ENCODE peak calls at places on chromosome 20, in six cellular contexts. J is cardiac muscle cell; N is stimulated activated CD4-positive, alpha-beta T cell treated with anti-CD3 and anti-CD28 coated beads, Interleukin-1b, Interleukin-23, amount 100 ng/mL, for 24 hours; H is psoas muscle; L is activated CD4-positive, alpha-beta T cell treated with anti-CD3 and anti-CD28 coated beads for 24 hours; I is AG08395. O is an unnamed sample.

GRCh38 chr20:25196701-25197120 is 1.2 kb downstream of the ENTPD6 start:
- DNase-seq in J (no peak), I (no peak), H (no peak), N (no peak), L (no peak), O (no peak)

GRCh38 chr20:53918949-53919361 is 151.4 kb downstream of the BCAS1 start:
- DNase-seq in L (no peak), J (no peak), N (no peak), H (no peak), I (no peak), O (peak; percentile 64)

GRCh38 chr20:1326031-1326930 is 2.7 kb downstream of the SDCBP2 start:
- DNase-seq in N (no peak), H (peak; percentile 41), J (peak; percentile 68), L (no peak), I (peak; percentile 32), O (no peak)

GRCh38 chr20:35561268-35561667 is 19.4 kb downstream of the ERGIC3 start:
- DNase-seq in J (peak; percentile 40), H (no peak), I (peak; percentile 78), L (no peak), N (no peak), O (peak; percentile 79)

GRCh38 chr20:37351689-37352610 is 6.0 kb downstream of the SRC start:
- DNase-seq in L (no peak), N (no peak), H (no peak), J (no peak), I (no peak), O (peak; percentile 39)

GRCh38 chr20:49424536-49424935 is 57.9 kb downstream of the KCNB1 start:
- DNase-seq in N (no peak), I (no peak), H (peak; percentile 29), J (no peak), L (no peak), O (no peak)

GRCh38 chr20:59821201-59821600 is 112.2 kb downstream of the SYCP2 start:
- DNase-seq in J (no peak), L (no peak), I (no peak), H (no peak), N (no peak), O (no peak)

GRCh38 chr20:6768228-6769185 is 1.0 kb downstream of the BMP2 start:
- DNase-seq in L (no peak), H (peak; percentile 41), J (peak; percentile 39), I (no peak), N (no peak), O (peak; percentile 46)

GRCh38 chr20:56371977-56372376 is 13.2 kb downstream of the FAM210B start:
- DNase-seq in H (no peak), L (no peak), N (no peak), J (no peak), I (no peak), O (no peak)

GRCh38 chr20:8187740-8188139 is 55.7 kb downstream of the PLCB1 start:
- DNase-seq in L (no peak), J (peak; percentile 65), I (no peak), H (no peak), N (no peak), O (no peak)

GRCh38 chr20:19376451-19376971 is 164.1 kb downstream of the SLC24A3 start:
- DNase-seq in L (no peak), H (no peak), I (no peak), N (no peak), J (no peak), O (no peak)

GRCh38 chr20:4230651-4231050 is 215.3 kb upstream of the RNF24 start:
- DNase-seq in J (peak; percentile 43), N (no peak), L (no peak), H (no peak), I (no peak), O (no peak)

O was measured in Caco-2.